ENCODE peak calls at places on chromosomes 4 and X, in six cellular contexts. B is Panc1, H is cardiac muscle cell, Q is astrocyte, K is IMR-90, O is Peyer's patch. Z is an unnamed sample.

GRCh38 chrX:40368611-40369061 is 212.1 kb upstream of the ATP6AP2 start:
- DNase-seq in K (no peak), O (no peak), Q (no peak), B (no peak), H (no peak), Z (no peak)

GRCh38 chrX:55026840-55027239 is 3.9 kb downstream of the ALAS2 start:
- DNase-seq in K (no peak), H (no peak), Q (no peak), O (no peak), B (no peak), Z (no peak)

GRCh38 chrX:56788717-56789122 is 59.7 kb downstream of the NBDY start:
- DNase-seq in Q (no peak), K (peak; percentile 47), O (peak; percentile 47), B (no peak), H (no peak), Z (peak; percentile 74)

GRCh38 chrX:70454441-70455365 is 10.1 kb downstream of the DLG3 start:
- DNase-seq in H (peak; percentile 93), O (peak; percentile 89), B (peak; percentile 42), K (peak; percentile 53), Q (peak; percentile 23), Z (peak; percentile 68)

GRCh38 chr4:108743021-108743420 is 19.8 kb downstream of the ETNPPL start:
- DNase-seq in Q (no peak), B (no peak), O (no peak), H (peak; percentile 28), K (no peak), Z (no peak)

GRCh38 chr4:66688674-66689073 is 856.6 kb downstream of the CENPC start:
- DNase-seq in H (peak; percentile 24), O (no peak), B (no peak), Q (peak; percentile 38), K (peak; percentile 9), Z (no peak)

GRCh38 chr4:2085496-2085901 is 26.4 kb downstream of the NAT8L start:
- DNase-seq in B (no peak), O (no peak), Q (no peak), H (no peak), K (no peak), Z (no peak)

GRCh38 chrX:1496076-1496475 is 40.9 kb downstream of the P2RY8 start:
- DNase-seq in Q (no peak), O (no peak), B (no peak), H (no peak), K (no peak), Z (no peak)

GRCh38 chr4:19486400-19486799 is 765.3 kb upstream of the SLIT2 start:
- DNase-seq in B (no peak), K (no peak), Q (no peak), H (no peak), O (no peak), Z (no peak)

GRCh38 chrX:18828832-18829404 is 121.5 kb downstream of the PPEF1 start:
- DNase-seq in K (no peak), H (no peak), Q (no peak), B (no peak), O (no peak), Z (no peak)

GRCh38 chrX:148135738-148136137 is 154.6 kb downstream of the FMR1NB start:
- DNase-seq in K (no peak), Q (peak; percentile 1), O (no peak), B (no peak), H (no peak), Z (no peak)

GRCh38 chr4:5054532-5054931 is 3.3 kb downstream of the STK32B start:
- DNase-seq in H (no peak), K (no peak), B (no peak), O (no peak), Q (peak; percentile 16), Z (no peak)

GRCh38 chr4:184415071-184415470 is 59.3 kb downstream of the IRF2 start:
- DNase-seq in K (no peak), O (no peak), B (no peak), H (no peak), Q (no peak), Z (no peak)

GRCh38 chrX:77949840-77950239 is 19.6 kb downstream of the PGAM4 start:
- DNase-seq in H (no peak), B (no peak), O (no peak), K (no peak), Q (no peak), Z (no peak)

GRCh38 chrX:99384594-99385374 is 1025.3 kb downstream of the PCDH19 start:
- DNase-seq in H (no peak), Q (no peak), O (no peak), K (no peak), B (no peak), Z (no peak)

GRCh38 chr4:87559090-87559837 is 30.1 kb upstream of the SPARCL1 start:
- DNase-seq in H (peak; percentile 24), K (no peak), B (no peak), Q (no peak), O (no peak), Z (peak; percentile 83)

GRCh38 chr4:90906239-90906638 is 779.0 kb downstream of the CCSER1 start:
- DNase-seq in Q (no peak), B (no peak), H (no peak), O (no peak), K (no peak), Z (no peak)

GRCh38 chrX:55486736-55487135 is 2.9 kb downstream of the USP51 start:
- DNase-seq in O (no peak), K (no peak), B (no peak), Q (no peak), H (no peak), Z (no peak)

GRCh38 chrX:49860867-49861535 is 18.3 kb upstream of the USP27X start:
- DNase-seq in K (no peak), O (no peak), B (no peak), H (no peak), Q (no peak), Z (no peak)

GRCh38 chrX:151151668-151152267 is 24.6 kb upstream of the GPR50 start:
- DNase-seq in H (peak; percentile 64), Q (peak; percentile 16), B (peak; percentile 58), O (no peak), K (peak; percentile 54), Z (peak; percentile 43)

GRCh38 chrX:153728095-153728494 is 3.4 kb downstream of the ABCD1 start:
- DNase-seq in Q (no peak), B (no peak), O (no peak), H (no peak), K (no peak), Z (no peak)

GRCh38 chr4:53640576-53641459 is 49.5 kb upstream of the LNX1 start:
- DNase-seq in O (no peak), H (peak; percentile 50), B (no peak), Q (no peak), K (no peak), Z (no peak)

GRCh38 chr4:21507439-21507838 is 441.1 kb downstream of the KCNIP4 start:
- DNase-seq in K (no peak), B (no peak), H (no peak), O (no peak), Q (no peak), Z (no peak)

GRCh38 chr4:11028334-11028733 is 343.8 kb upstream of the CLNK start:
- DNase-seq in B (no peak), H (no peak), O (no peak), Q (no peak), K (no peak), Z (no peak)

GRCh38 chr4:151646322-151646721 is 114.5 kb downstream of the GATB start:
- DNase-seq in O (no peak), K (no peak), H (no peak), B (no peak), Q (no peak), Z (no peak)

GRCh38 chrX:154002215-154002719 is 17.4 kb downstream of the IRAK1 start:
- DNase-seq in O (no peak), B (no peak), K (peak; percentile 61), H (no peak), Q (peak; percentile 72), Z (peak; percentile 44)

GRCh38 chrX:11908371-11908770 is 150.3 kb downstream of the MSL3 start:
- DNase-seq in O (no peak), K (no peak), Q (peak; percentile 15), H (peak; percentile 10), B (no peak), Z (peak; percentile 7)

GRCh38 chr4:87011340-87012034 is 76.7 kb downstream of the AFF1 start:
- DNase-seq in B (peak; percentile 59), O (no peak), K (peak; percentile 89), H (peak; percentile 30), Q (peak; percentile 90), Z (no peak)

GRCh38 chrX:39063037-39063436 is 261.8 kb downstream of the MID1IP1 start:
- DNase-seq in H (no peak), O (no peak), B (no peak), Q (no peak), K (no peak), Z (no peak)

GRCh38 chrX:46587158-46587557 is 13.6 kb downstream of the CHST7 start:
- DNase-seq in B (no peak), Q (peak; percentile 52), O (no peak), H (no peak), K (peak; percentile 66), Z (peak; percentile 35)

GRCh38 chrX:46582325-46582724 is 8.8 kb downstream of the CHST7 start:
- DNase-seq in K (peak; percentile 41), Q (peak; percentile 65), H (no peak), B (no peak), O (no peak), Z (no peak)

GRCh38 chrX:46580613-46581012 is 7.0 kb downstream of the CHST7 start:
- DNase-seq in H (no peak), Q (no peak), O (no peak), K (no peak), B (no peak), Z (no peak)

GRCh38 chrX:46579250-46579649 is 5.7 kb downstream of the CHST7 start:
- DNase-seq in O (no peak), H (no peak), K (no peak), Q (no peak), B (no peak), Z (no peak)

DNA sequence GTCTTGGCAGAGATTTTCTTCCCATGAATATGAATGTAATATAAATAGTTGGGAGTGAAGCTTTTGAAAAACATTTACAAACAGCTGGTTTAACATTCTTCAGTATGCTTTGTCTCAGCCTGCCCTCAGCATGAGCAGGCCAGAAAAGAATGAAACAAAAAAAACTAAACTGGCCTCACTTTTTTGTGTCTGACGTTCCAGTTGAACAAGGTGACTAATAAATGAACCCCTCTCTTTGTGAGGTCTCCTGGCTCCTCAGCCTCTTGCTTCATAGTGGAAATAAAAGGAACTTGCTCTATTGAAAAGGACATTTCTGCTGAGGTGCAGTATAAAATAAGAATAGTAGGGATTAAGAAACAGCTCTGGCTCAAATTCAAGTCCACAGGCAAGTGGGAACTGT is 9.4 kb downstream of the CHST7 start:
- DNase-seq in H (no peak), K (peak; percentile 92), O (no peak), Q (peak; percentile 91), B (no peak), Z (no peak)
- H3K4me1 ChIP-seq in H (no peaks in the 10 kb centered on the region), K (peaks cover 10% of the 10 kb centered on the region), O (no peaks in the 10 kb centered on the region), Q (peaks cover 34% of the 10 kb centered on the region), B (peaks cover 20% of the 10 kb centered on the region), Z (peaks cover 32% of the 10 kb centered on the region)

GRCh38 chr4:169254546-169254983 is 16.2 kb downstream of the SH3RF1 start:
- DNase-seq in H (no peak), O (no peak), K (peak; percentile 87), Q (peak; percentile 88), B (no peak), Z (no peak)
- H3K4me1 ChIP-seq in H (peaks cover 24% of the 10 kb centered on the region), O (no peaks in the 10 kb centered on the region), K (peaks cover 29% of the 10 kb centered on the region), Q (peaks cover 83% of the 10 kb centered on the region), B (peaks cover 50% of the 10 kb centered on the region), Z (no peaks in the 10 kb centered on the region)

GRCh38 chr4:123832173-123833026 is 435.8 kb downstream of the SPRY1 start:
- DNase-seq in Q (peak; percentile 100), O (no peak), H (peak; percentile 3), B (peak; percentile 60), K (peak; percentile 100), Z (no peak)
- H3K4me1 ChIP-seq in Q (peaks cover 29% of the 10 kb centered on the region), O (no peaks in the 10 kb centered on the region), H (peaks cover 11% of the 10 kb centered on the region), B (no peaks in the 10 kb centered on the region), K (peaks cover 14% of the 10 kb centered on the region), Z (no peaks in the 10 kb centered on the region)

GRCh38 chr4:140242357-140243284 is 88.6 kb upstream of the MAML3 start:
- DNase-seq in K (no peak), Q (no peak), B (no peak), O (no peak), H (no peak), Z (no peak)
- H3K4me1 ChIP-seq in K (peaks cover 11% of the 10 kb centered on the region), Q (peaks cover 24% of the 10 kb centered on the region), B (no peaks in the 10 kb centered on the region), O (peaks cover 4% of the 10 kb centered on the region), H (peaks cover 41% of the 10 kb centered on the region), Z (peaks cover 9% of the 10 kb centered on the region)

Z was measured in CD4-positive, CD25-positive, alpha-beta regulatory T cell.